ENCODE peak calls at places on chromosomes 1 and 21, in five cellular contexts. G is dorsolateral prefrontal cortex; U is activated CD4-positive, CD25-positive, alpha-beta regulatory T cell; N is stimulated activated CD4-positive, alpha-beta T cell treated with anti-CD3 and anti-CD28 coated beads, Interleukin-12 subunit alpha, Interleukin-12 subunit beta, amount 100 ng/mL, for 4 hours; H is GM12865. O is an unnamed sample.

GRCh38 chr1:23618586-23619083 is 59.3 kb upstream of the ID3 start:
- DNase-seq in U (no peak), N (no peak), G (no peak), H (no peak), O (no peak)

GRCh38 chr21:46404306-46404705 is 54.4 kb upstream of the DIP2A start:
- DNase-seq in H (no peak), N (no peak), G (peak; percentile 12), U (no peak), O (no peak)

GRCh38 chr1:23984417-23985186 is 4.5 kb upstream of the SRSF10 start:
- DNase-seq in N (no peak), H (no peak), U (no peak), G (no peak), O (no peak)

GRCh38 chr1:229272164-229273158 is 1.6 kb downstream of the RAB4A start:
- DNase-seq in H (no peak), U (no peak), N (no peak), G (no peak), O (no peak)

GRCh38 chr1:232921416-232921815 is 29.0 kb upstream of the NTPCR start:
- DNase-seq in H (no peak), U (no peak), N (no peak), G (no peak), O (no peak)

GRCh38 chr1:201495447-201496295 is 11.3 kb downstream of the CSRP1 start:
- DNase-seq in N (no peak), H (no peak), U (no peak), G (peak; percentile 82), O (no peak)

GRCh38 chr1:168714012-168714411 is 15.0 kb downstream of the DPT start:
- DNase-seq in G (no peak), U (no peak), H (no peak), N (no peak), O (no peak)

GRCh38 chr1:212838145-212838544 is 9.3 kb downstream of the SPATA45 start:
- DNase-seq in N (no peak), U (no peak), H (no peak), G (no peak), O (no peak)